ENCODE peak calls at places on chromosomes 4 and X, in nine cellular contexts. One of them, this sample, is unnamed.

GRCh38 chr4:189206953-189207352 is 733.7 kb upstream of the FRG1 start:
- DNase-seq in neural progenitor cell: no peak
- DNase-seq in GM23338: no peak
- DNase-seq in hepatocyte: no peak
- DNase-seq in GM23248: no peak
- DNase-seq in SK-N-SH: peak; percentile 51
- DNase-seq in HCT116: no peak
- DNase-seq in OCI-LY7: no peak
- DNase-seq in MM.1S: no peak
- DNase-seq in this sample: no peak

GRCh38 chr4:7792616-7793015 is 147.0 kb downstream of the AFAP1 start:
- DNase-seq in neural progenitor cell: no peak
- DNase-seq in GM23338: no peak
- DNase-seq in hepatocyte: no peak
- DNase-seq in GM23248: no peak
- DNase-seq in SK-N-SH: no peak
- DNase-seq in HCT116: no peak
- DNase-seq in OCI-LY7: peak; percentile 24
- DNase-seq in MM.1S: no peak
- DNase-seq in this sample: no peak

GRCh38 chrX:10507181-10507580 is 113.2 kb downstream of the MID1 start:
- DNase-seq in neural progenitor cell: no peak
- DNase-seq in GM23338: no peak
- DNase-seq in hepatocyte: no peak
- DNase-seq in GM23248: no peak
- DNase-seq in SK-N-SH: no peak
- DNase-seq in HCT116: no peak
- DNase-seq in OCI-LY7: no peak
- DNase-seq in MM.1S: no peak
- DNase-seq in this sample: peak; percentile 36

GRCh38 chr4:6910340-6910959 is 824 bp downstream of the TBC1D14 start:
- DNase-seq in neural progenitor cell: peak; percentile 57
- DNase-seq in GM23338: peak; percentile 65
- DNase-seq in hepatocyte: peak; percentile 59
- DNase-seq in GM23248: peak; percentile 36
- DNase-seq in SK-N-SH: peak; percentile 51
- DNase-seq in HCT116: no peak
- DNase-seq in OCI-LY7: no peak
- DNase-seq in MM.1S: no peak
- DNase-seq in this sample: peak; percentile 14

GRCh38 chr4:7294176-7294756 is 101.9 kb downstream of the SORCS2 start:
- DNase-seq in neural progenitor cell: no peak
- DNase-seq in GM23338: no peak
- DNase-seq in hepatocyte: no peak
- DNase-seq in GM23248: no peak
- DNase-seq in SK-N-SH: no peak
- DNase-seq in HCT116: no peak
- DNase-seq in OCI-LY7: no peak
- DNase-seq in MM.1S: no peak
- DNase-seq in this sample: no peak

GRCh38 chrX:39152106-39152649 is 350.9 kb downstream of the MID1IP1 start:
- DNase-seq in neural progenitor cell: peak; percentile 67
- DNase-seq in GM23338: peak; percentile 62
- DNase-seq in hepatocyte: peak; percentile 28
- DNase-seq in GM23248: peak; percentile 22
- DNase-seq in SK-N-SH: peak; percentile 65
- DNase-seq in HCT116: no peak
- DNase-seq in OCI-LY7: peak; percentile 51
- DNase-seq in MM.1S: no peak
- DNase-seq in this sample: peak; percentile 33

GRCh38 chrX:103376979-103377324 is 614 bp downstream of the BEX3 start:
- DNase-seq in neural progenitor cell: peak; percentile 57
- DNase-seq in GM23338: peak; percentile 72
- DNase-seq in hepatocyte: peak; percentile 46
- DNase-seq in GM23248: peak; percentile 45
- DNase-seq in SK-N-SH: peak; percentile 67
- DNase-seq in HCT116: no peak
- DNase-seq in OCI-LY7: no peak
- DNase-seq in MM.1S: no peak
- DNase-seq in this sample: peak; percentile 29

GRCh38 chr4:1491630-1492457 is 85.6 kb upstream of the NKX1-1 start:
- DNase-seq in neural progenitor cell: no peak
- DNase-seq in GM23338: no peak
- DNase-seq in hepatocyte: no peak
- DNase-seq in GM23248: no peak
- DNase-seq in SK-N-SH: no peak
- DNase-seq in HCT116: no peak
- DNase-seq in OCI-LY7: no peak
- DNase-seq in MM.1S: no peak
- DNase-seq in this sample: no peak

GRCh38 chr4:108152980-108153379 is 15.8 kb downstream of the LEF1 start:
- DNase-seq in neural progenitor cell: no peak
- DNase-seq in GM23338: no peak
- DNase-seq in hepatocyte: no peak
- DNase-seq in GM23248: no peak
- DNase-seq in SK-N-SH: no peak
- DNase-seq in HCT116: no peak
- DNase-seq in OCI-LY7: no peak
- DNase-seq in MM.1S: no peak
- DNase-seq in this sample: no peak

DNA sequence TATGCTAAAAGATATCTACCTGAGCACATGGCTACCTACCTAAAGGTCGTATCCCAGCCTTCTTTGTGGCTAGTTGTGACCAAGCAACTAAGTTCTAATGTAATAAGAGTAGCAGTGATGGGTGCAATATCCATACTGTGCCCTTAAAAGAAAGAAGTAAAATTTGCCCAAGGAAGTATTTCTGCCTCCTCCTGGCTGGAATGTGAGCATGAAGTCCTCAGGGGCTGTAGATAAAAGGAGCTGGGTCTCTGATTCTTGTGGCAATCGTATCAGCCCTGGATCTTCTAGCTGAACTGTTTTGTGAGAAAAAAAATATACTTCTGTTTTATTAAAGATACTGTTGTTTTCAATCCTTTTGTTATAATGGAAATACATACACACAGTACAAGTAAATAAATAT is 217.4 kb downstream of the GPAT3 start:
- DNase-seq in neural progenitor cell: peak; percentile 4
- DNase-seq in GM23338: peak; percentile 59
- DNase-seq in hepatocyte: no peak
- DNase-seq in GM23248: no peak
- DNase-seq in SK-N-SH: no peak
- DNase-seq in HCT116: no peak
- DNase-seq in OCI-LY7: no peak
- DNase-seq in MM.1S: no peak
- DNase-seq in this sample: no peak
- H3K27ac ChIP-seq in neural progenitor cell: no peak overlapping the region
- H3K27ac ChIP-seq in GM23338: no peak overlapping the region
- H3K27ac ChIP-seq in hepatocyte: no peak overlapping the region
- H3K27ac ChIP-seq in GM23248: no peak overlapping the region
- H3K27ac ChIP-seq in SK-N-SH: no peak overlapping the region
- H3K27ac ChIP-seq in HCT116: no peak overlapping the region
- H3K27ac ChIP-seq in OCI-LY7: no peak overlapping the region
- H3K27ac ChIP-seq in MM.1S: no peak overlapping the region
- H3K27ac ChIP-seq in this sample: no peak overlapping the region

DNA sequence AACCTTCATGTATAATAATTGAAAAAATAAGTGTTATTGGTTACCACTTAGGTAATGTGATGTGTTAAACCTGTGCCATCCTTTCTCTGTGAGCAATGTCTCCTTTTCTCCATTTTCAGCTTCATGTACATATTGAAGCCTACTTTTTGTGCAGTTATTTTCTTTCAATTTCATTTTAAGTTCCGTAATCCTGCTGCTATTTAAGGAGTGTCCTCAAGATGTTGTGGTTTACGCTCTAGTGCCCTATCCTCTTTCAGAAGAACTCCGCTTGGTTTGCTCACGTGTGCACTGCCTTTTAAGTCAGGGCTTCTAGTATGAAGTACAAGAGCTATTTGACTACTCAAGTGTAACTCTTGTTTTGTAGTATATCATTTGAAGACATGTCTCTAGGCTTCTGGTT is 2253.2 kb upstream of the TENM3 start:
- DNase-seq in neural progenitor cell: no peak
- DNase-seq in GM23338: no peak
- DNase-seq in hepatocyte: no peak
- DNase-seq in GM23248: no peak
- DNase-seq in SK-N-SH: no peak
- DNase-seq in HCT116: no peak
- DNase-seq in OCI-LY7: peak; percentile 98
- DNase-seq in MM.1S: peak; percentile 96
- DNase-seq in this sample: no peak
- H3K4me1 ChIP-seq in neural progenitor cell: no peaks in the 10 kb centered on the region
- H3K4me1 ChIP-seq in GM23338: no peaks in the 10 kb centered on the region
- H3K4me1 ChIP-seq in hepatocyte: no peaks in the 10 kb centered on the region
- H3K4me1 ChIP-seq in GM23248: no peaks in the 10 kb centered on the region
- H3K4me1 ChIP-seq in SK-N-SH: no peaks in the 10 kb centered on the region
- H3K4me1 ChIP-seq in HCT116: no peaks in the 10 kb centered on the region
- H3K4me1 ChIP-seq in OCI-LY7: peaks cover 29% of the 10 kb centered on the region
- H3K4me1 ChIP-seq in MM.1S: peaks cover 19% of the 10 kb centered on the region
- H3K4me1 ChIP-seq in this sample: no peaks in the 10 kb centered on the region

GRCh38 chr4:113065629-113066028 is 16.2 kb downstream of the ANK2 start:
- DNase-seq in neural progenitor cell: no peak
- DNase-seq in GM23338: no peak
- DNase-seq in hepatocyte: no peak
- DNase-seq in GM23248: no peak
- DNase-seq in SK-N-SH: no peak
- DNase-seq in HCT116: no peak
- DNase-seq in OCI-LY7: no peak
- DNase-seq in MM.1S: no peak
- DNase-seq in this sample: no peak
- TF ChIP-seq EZH2phosphoT487 in neural progenitor cell: no peak
- TF ChIP-seq EZH2phosphoT487 in GM23338: no peak
- TF ChIP-seq EZH2phosphoT487 in hepatocyte: no peak
- TF ChIP-seq EZH2phosphoT487 in GM23248: no peak
- TF ChIP-seq EZH2phosphoT487 in SK-N-SH: no peak
- TF ChIP-seq EZH2phosphoT487 in HCT116: no peak
- TF ChIP-seq EZH2phosphoT487 in OCI-LY7: no peak
- TF ChIP-seq EZH2phosphoT487 in MM.1S: no peak
- TF ChIP-seq EZH2phosphoT487 in this sample: no peak

DNA sequence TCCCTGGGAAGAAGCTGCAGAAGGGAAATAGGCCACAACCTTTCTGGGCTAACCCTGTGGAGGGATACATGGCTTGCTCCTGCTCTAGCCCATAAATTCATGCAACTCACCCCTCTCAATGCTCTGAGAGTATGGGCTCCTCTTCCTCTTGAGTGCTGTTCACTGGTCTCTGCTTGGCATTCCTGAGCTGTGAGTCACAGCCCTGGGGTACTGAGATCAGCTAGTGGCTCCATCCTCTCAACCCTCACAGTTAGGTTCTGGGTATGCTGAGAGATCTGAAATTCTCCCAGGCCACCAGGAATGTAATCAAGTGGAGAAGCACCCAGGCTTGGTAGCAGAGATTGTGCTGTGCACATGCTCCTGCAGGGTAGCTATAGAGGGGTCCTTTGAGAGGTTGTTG is 60.6 kb upstream of the SPANXN2 start:
- DNase-seq in neural progenitor cell: no peak
- DNase-seq in GM23338: no peak
- DNase-seq in hepatocyte: peak; percentile 5
- DNase-seq in GM23248: peak; percentile 4
- DNase-seq in SK-N-SH: no peak
- DNase-seq in HCT116: no peak
- DNase-seq in OCI-LY7: no peak
- DNase-seq in MM.1S: no peak
- DNase-seq in this sample: peak; percentile 64
- H3K27ac ChIP-seq in neural progenitor cell: no peak overlapping the region
- H3K27ac ChIP-seq in GM23338: no peak overlapping the region
- H3K27ac ChIP-seq in hepatocyte: no peak overlapping the region
- H3K27ac ChIP-seq in GM23248: no peak overlapping the region
- H3K27ac ChIP-seq in SK-N-SH: no peak overlapping the region
- H3K27ac ChIP-seq in HCT116: no peak overlapping the region
- H3K27ac ChIP-seq in OCI-LY7: no peak overlapping the region
- H3K27ac ChIP-seq in MM.1S: no peak overlapping the region
- H3K27ac ChIP-seq in this sample: no peak overlapping the region

DNA sequence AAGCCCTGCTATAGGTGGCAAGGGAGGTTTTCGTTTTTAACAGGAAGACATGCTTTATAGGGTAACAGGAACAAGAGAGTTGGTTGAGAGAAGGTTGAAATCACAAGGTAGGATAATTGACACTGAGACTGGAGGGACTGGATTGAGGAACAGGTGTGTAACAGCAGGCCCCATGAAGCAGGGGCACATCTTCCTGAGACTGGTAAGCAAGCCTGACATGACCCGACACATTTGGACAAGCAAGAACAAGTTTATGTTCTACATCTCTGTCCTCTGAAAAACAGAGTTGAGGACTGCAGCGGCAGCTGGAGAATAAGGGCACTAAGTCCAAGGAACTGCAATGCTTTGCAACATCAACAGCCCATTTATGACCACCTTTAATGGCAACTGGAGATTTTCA is 5.2 kb downstream of the RPS4X start:
- DNase-seq in neural progenitor cell: no peak
- DNase-seq in GM23338: no peak
- DNase-seq in hepatocyte: no peak
- DNase-seq in GM23248: no peak
- DNase-seq in SK-N-SH: no peak
- DNase-seq in HCT116: no peak
- DNase-seq in OCI-LY7: no peak
- DNase-seq in MM.1S: no peak
- DNase-seq in this sample: no peak
- H3K4me1 ChIP-seq in neural progenitor cell: peaks cover 8% of the 10 kb centered on the region
- H3K4me1 ChIP-seq in GM23338: peaks cover 14% of the 10 kb centered on the region
- H3K4me1 ChIP-seq in hepatocyte: no peaks in the 10 kb centered on the region
- H3K4me1 ChIP-seq in GM23248: peaks cover 53% of the 10 kb centered on the region
- H3K4me1 ChIP-seq in SK-N-SH: peaks cover 56% of the 10 kb centered on the region
- H3K4me1 ChIP-seq in HCT116: no peaks in the 10 kb centered on the region
- H3K4me1 ChIP-seq in OCI-LY7: peaks cover 24% of the 10 kb centered on the region
- H3K4me1 ChIP-seq in MM.1S: peaks cover 4% of the 10 kb centered on the region
- H3K4me1 ChIP-seq in this sample: peaks cover 54% of the 10 kb centered on the region

GRCh38 chr4:187996502-187997177 is 1.1 kb downstream of the ZFP42 start:
- DNase-seq in neural progenitor cell: peak; percentile 69
- DNase-seq in GM23338: peak; percentile 64
- DNase-seq in hepatocyte: no peak
- DNase-seq in GM23248: no peak
- DNase-seq in SK-N-SH: no peak
- DNase-seq in HCT116: no peak
- DNase-seq in OCI-LY7: no peak
- DNase-seq in MM.1S: no peak
- DNase-seq in this sample: no peak
- TF ChIP-seq EZH2phosphoT487 in neural progenitor cell: no peak
- TF ChIP-seq EZH2phosphoT487 in GM23338: no peak
- TF ChIP-seq EZH2phosphoT487 in hepatocyte: no peak
- TF ChIP-seq EZH2phosphoT487 in GM23248: no peak
- TF ChIP-seq EZH2phosphoT487 in SK-N-SH: no peak
- TF ChIP-seq EZH2phosphoT487 in HCT116: no peak
- TF ChIP-seq EZH2phosphoT487 in OCI-LY7: no peak
- TF ChIP-seq EZH2phosphoT487 in MM.1S: no peak
- TF ChIP-seq EZH2phosphoT487 in this sample: no peak

DNA sequence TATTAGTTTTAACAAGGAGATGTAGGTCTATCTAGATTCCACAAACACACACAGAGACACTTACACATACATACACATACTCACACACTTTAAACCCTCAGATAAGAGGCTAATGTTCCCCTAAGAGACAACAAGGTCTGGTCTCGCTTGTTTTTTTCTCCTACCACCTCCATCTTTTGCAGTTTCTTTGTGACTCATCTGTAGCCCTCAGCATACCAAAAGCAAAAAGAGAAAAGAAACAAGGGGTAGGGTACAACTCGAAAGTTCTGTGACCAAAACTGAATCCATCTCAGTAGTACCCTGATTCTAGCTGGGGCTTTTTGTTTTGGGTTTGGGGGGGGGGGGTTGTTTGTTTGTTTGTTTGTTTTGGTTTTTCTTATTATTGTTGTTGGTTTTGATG is 12.2 kb upstream of the EXOSC9 start:
- DNase-seq in neural progenitor cell: no peak
- DNase-seq in GM23338: no peak
- DNase-seq in hepatocyte: no peak
- DNase-seq in GM23248: peak; percentile 30
- DNase-seq in SK-N-SH: no peak
- DNase-seq in HCT116: no peak
- DNase-seq in OCI-LY7: no peak
- DNase-seq in MM.1S: no peak
- DNase-seq in this sample: no peak
- H3K27ac ChIP-seq in neural progenitor cell: no peak overlapping the region
- H3K27ac ChIP-seq in GM23338: no peak overlapping the region
- H3K27ac ChIP-seq in hepatocyte: no peak overlapping the region
- H3K27ac ChIP-seq in GM23248: peak overlapping the region; percentile 80
- H3K27ac ChIP-seq in SK-N-SH: peak overlapping the region; percentile 86
- H3K27ac ChIP-seq in HCT116: no peak overlapping the region
- H3K27ac ChIP-seq in OCI-LY7: no peak overlapping the region
- H3K27ac ChIP-seq in MM.1S: no peak overlapping the region
- H3K27ac ChIP-seq in this sample: peak overlapping the region; percentile 59